ENCODE peak calls at places on chromosomes 11 and 22, in seven cellular contexts. T, Y, P, S, G, B and D are unnamed samples.

GRCh38 chr11:119607726-119608125 is 121.3 kb downstream of the NECTIN1 start:
- DNase-seq in T (no peak), Y (no peak), P (no peak), S (no peak), G (no peak), B (peak; percentile 19), D (no peak)

GRCh38 chr11:22878039-22878438 is 17.8 kb upstream of the CCDC179 start:
- DNase-seq in T (no peak), Y (no peak), P (no peak), S (no peak), G (no peak), B (no peak), D (no peak)

GRCh38 chr11:83025267-83025704 is 46.4 kb downstream of the RAB30 start:
- DNase-seq in T (no peak), Y (no peak), P (no peak), S (no peak), G (no peak), B (no peak), D (no peak)

GRCh38 chr11:128512478-128513127 is 74.8 kb downstream of the ETS1 start:
- DNase-seq in T (no peak), Y (no peak), P (no peak), S (no peak), G (no peak), B (no peak), D (no peak)

GRCh38 chr11:44753965-44754645 is 27.3 kb downstream of the TSPAN18 start:
- DNase-seq in T (no peak), Y (no peak), P (peak; percentile 83), S (peak; percentile 46), G (no peak), B (no peak), D (no peak)

GRCh38 chr11:11989774-11990744 is 18.4 kb downstream of the DKK3 start:
- DNase-seq in T (no peak), Y (no peak), P (peak; percentile 53), S (no peak), G (no peak), B (no peak), D (no peak)

GRCh38 chr11:45933846-45934579 is 11.6 kb downstream of the LARGE2 start:
- DNase-seq in T (no peak), Y (no peak), P (no peak), S (no peak), G (no peak), B (no peak), D (no peak)

GRCh38 chr11:79440451-79441158 is at the start of gene TENM4:
- DNase-seq in T (peak; percentile 56), Y (no peak), P (peak; percentile 86), S (peak; percentile 71), G (peak; percentile 93), B (peak; percentile 50), D (peak; percentile 81)

GRCh38 chr11:2709429-2709828 is 9.6 kb upstream of the KCNQ1OT1 start:
- DNase-seq in T (no peak), Y (no peak), P (peak; percentile 80), S (peak; percentile 37), G (no peak), B (no peak), D (no peak)

GRCh38 chr22:49101225-49101624 is 726.4 kb downstream of the BRD1 start:
- DNase-seq in T (no peak), Y (no peak), P (no peak), S (no peak), G (no peak), B (no peak), D (no peak)

GRCh38 chr11:288328-289144 is at the start of gene PGGHG:
- DNase-seq in T (peak; percentile 84), Y (peak; percentile 86), P (peak; percentile 87), S (peak; percentile 43), G (peak; percentile 65), B (peak; percentile 85), D (peak; percentile 57)

GRCh38 chr11:79170289-79170688 is 270.5 kb downstream of the TENM4 start:
- DNase-seq in T (no peak), Y (no peak), P (no peak), S (no peak), G (no peak), B (no peak), D (no peak)

GRCh38 chr11:17611049-17611448 is 64.0 kb downstream of the OTOG start:
- DNase-seq in T (no peak), Y (no peak), P (no peak), S (no peak), G (no peak), B (no peak), D (no peak)

GRCh38 chr11:2531277-2531986 is 86.6 kb downstream of the KCNQ1 start:
- DNase-seq in T (peak; percentile 84), Y (peak; percentile 78), P (peak; percentile 82), S (peak; percentile 81), G (peak; percentile 87), B (peak; percentile 85), D (peak; percentile 84)

GRCh38 chr22:48579035-48579914 is 1248.4 kb downstream of the BRD1 start:
- DNase-seq in T (no peak), Y (no peak), P (no peak), S (no peak), G (no peak), B (no peak), D (no peak)

GRCh38 chr11:80521592-80521991 is 1080.8 kb upstream of the TENM4 start:
- DNase-seq in T (no peak), Y (no peak), P (no peak), S (no peak), G (no peak), B (no peak), D (no peak)

GRCh38 chr11:75562048-75562835 is at the start of gene SERPINH1:
- DNase-seq in T (peak; percentile 88), Y (peak; percentile 97), P (peak; percentile 97), S (peak; percentile 79), G (peak; percentile 93), B (peak; percentile 89), D (peak; percentile 91)

GRCh38 chr11:85977751-85978160 is 91.1 kb downstream of the PICALM start:
- DNase-seq in T (no peak), Y (no peak), P (no peak), S (no peak), G (no peak), B (no peak), D (no peak)

GRCh38 chr22:17973217-17973616 is 51.1 kb downstream of the MICAL3 start:
- DNase-seq in T (no peak), Y (no peak), P (no peak), S (no peak), G (no peak), B (no peak), D (no peak)

GRCh38 chr11:66467034-66467659 is 442 bp downstream of the PELI3 start:
- DNase-seq in T (peak; percentile 48), Y (peak; percentile 73), P (no peak), S (no peak), G (no peak), B (peak; percentile 57), D (peak; percentile 55)

GRCh38 chr22:38706101-38706884 is 549 bp downstream of the GTPBP1 start:
- DNase-seq in T (peak; percentile 60), Y (no peak), P (peak; percentile 78), S (peak; percentile 26), G (peak; percentile 75), B (peak; percentile 51), D (peak; percentile 62)

GRCh38 chr22:40444483-40444787 is 74.0 kb downstream of the SGSM3 start:
- DNase-seq in T (no peak), Y (no peak), P (no peak), S (no peak), G (no peak), B (no peak), D (no peak)
- H3K4me3 ChIP-seq in T (no peak overlapping the region), Y (no peak overlapping the region), P (no peak overlapping the region), S (no peak overlapping the region), G (no peak overlapping the region), B (no peak overlapping the region), D (no peak overlapping the region)

DNA sequence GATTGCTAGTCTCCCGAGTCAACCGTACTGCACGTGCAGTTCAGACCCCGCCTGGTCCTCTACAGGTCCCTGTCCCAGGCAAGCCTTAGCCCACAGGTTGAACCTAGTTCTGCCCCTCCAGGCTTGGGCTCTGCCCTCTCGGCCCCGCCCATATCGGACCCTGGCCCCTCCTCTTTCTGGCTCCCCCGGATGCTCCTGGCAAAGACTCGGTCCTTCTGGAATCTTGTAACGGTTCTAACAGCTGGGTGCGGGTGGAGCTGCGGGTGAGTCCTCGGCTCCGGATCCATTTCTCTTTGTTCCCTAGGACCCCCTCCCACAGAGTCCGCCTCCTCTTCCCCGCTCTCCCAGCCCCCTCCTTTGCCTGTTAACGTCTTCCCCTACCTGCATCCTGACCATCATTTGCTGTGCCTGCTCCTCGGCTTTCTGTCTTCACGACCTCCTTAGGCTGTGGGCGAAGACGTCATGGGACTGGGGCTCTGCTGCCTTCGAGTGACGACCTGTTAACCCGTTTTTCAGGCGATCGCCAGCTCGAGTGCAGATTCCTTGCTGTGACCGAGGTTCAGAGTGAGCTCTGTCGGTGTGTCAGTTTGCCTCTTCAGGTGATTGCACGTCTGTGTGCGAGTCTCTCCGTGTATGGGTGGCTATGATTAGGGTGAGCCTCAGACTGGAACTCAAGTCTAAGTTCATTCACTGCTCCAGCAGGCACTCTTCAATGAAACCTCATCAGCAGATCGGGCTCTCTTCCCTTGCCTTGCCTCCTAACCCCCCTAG is at the start of gene DNHD1:
- DNase-seq in T (no peak), Y (no peak), P (peak; percentile 78), S (no peak), G (peak; percentile 66), B (no peak), D (no peak)
- H3K27ac ChIP-seq in T (no peak within 1 kb of the TSS), Y (no peak within 1 kb of the TSS), P (peak within 1 kb of the TSS; percentile 76), S (no peak within 1 kb of the TSS), G (no peak within 1 kb of the TSS), B (no peak within 1 kb of the TSS), D (no peak within 1 kb of the TSS)

GRCh38 chr11:10658621-10659338 is 34.8 kb downstream of the IRAG1 start:
- DNase-seq in T (no peak), Y (no peak), P (peak; percentile 70), S (no peak), G (no peak), B (no peak), D (no peak)

GRCh38 chr11:10660323-10660722 is 33.2 kb downstream of the IRAG1 start:
- DNase-seq in T (no peak), Y (no peak), P (peak; percentile 64), S (no peak), G (no peak), B (no peak), D (no peak)

GRCh38 chr11:10657308-10658271 is 36.0 kb downstream of the IRAG1 start:
- DNase-seq in T (no peak), Y (no peak), P (peak; percentile 69), S (no peak), G (peak; percentile 53), B (no peak), D (peak; percentile 82)

GRCh38 chr11:10655931-10656576 is 37.5 kb downstream of the IRAG1 start:
- DNase-seq in T (no peak), Y (no peak), P (peak; percentile 32), S (no peak), G (no peak), B (no peak), D (no peak)

GRCh38 chr11:10659339-10660216 is 34.0 kb downstream of the IRAG1 start:
- DNase-seq in T (no peak), Y (peak; percentile 55), P (peak; percentile 88), S (peak; percentile 64), G (peak; percentile 58), B (no peak), D (peak; percentile 92)
- TF ChIP-seq POLR2A in T (no peak), Y (no peak), P (no peak), S (no peak), G (no peak), B (no peak), D (no peak)

DNA sequence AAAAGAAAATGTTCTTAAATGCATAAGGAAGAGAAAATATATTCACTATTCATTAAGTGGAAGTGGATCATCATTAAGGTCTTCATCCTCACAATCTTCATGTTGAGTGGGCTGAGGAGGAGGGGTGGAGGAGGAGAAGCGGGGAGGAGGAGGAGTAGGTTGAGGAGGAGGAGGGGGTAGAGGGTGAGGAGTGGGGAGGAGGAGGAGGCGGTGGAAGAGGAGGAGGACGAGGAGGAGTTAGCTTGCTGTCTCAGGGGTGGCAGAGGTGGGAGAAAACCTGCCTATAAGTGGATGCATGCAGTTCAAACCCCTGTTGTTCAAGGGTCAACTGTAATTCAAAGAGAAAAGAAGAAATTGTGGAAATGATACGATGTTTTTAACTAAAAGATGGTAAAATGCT is 71.6 kb downstream of the MYEOV start:
- DNase-seq in T (no peak), Y (no peak), P (no peak), S (no peak), G (no peak), B (no peak), D (peak; percentile 5)
- H3K4me3 ChIP-seq in T (no peak overlapping the region), Y (no peak overlapping the region), P (no peak overlapping the region), S (no peak overlapping the region), G (no peak overlapping the region), B (no peak overlapping the region), D (no peak overlapping the region)